ENCODE peak calls at places on chromosome 1, in seven cellular contexts. T, F, H, E, P, R and L are unnamed samples.

GRCh38 chr1:36365310-36365895 is 20.3 kb downstream of the STK40 start:
- DNase-seq in T (no peak), F (no peak), H (no peak), E (no peak), P (peak; percentile 64), R (peak; percentile 62), L (no peak)

GRCh38 chr1:245512980-245513578 is 358.3 kb downstream of the KIF26B start:
- DNase-seq in T (peak; percentile 30), F (no peak), H (no peak), E (no peak), P (no peak), R (no peak), L (peak; percentile 6)

GRCh38 chr1:226604846-226605572 is 56.4 kb downstream of the STUM start:
- DNase-seq in T (no peak), F (no peak), H (no peak), E (no peak), P (no peak), R (no peak), L (no peak)

GRCh38 chr1:201436461-201436860 is 14.9 kb upstream of the TNNI1 start:
- DNase-seq in T (no peak), F (peak; percentile 29), H (no peak), E (peak; percentile 56), P (no peak), R (no peak), L (peak; percentile 35)

GRCh38 chr1:76053021-76053420 is 21.5 kb upstream of the ST6GALNAC3 start:
- DNase-seq in T (no peak), F (no peak), H (no peak), E (no peak), P (no peak), R (no peak), L (peak; percentile 11)

GRCh38 chr1:235136111-235136510 is 7.5 kb upstream of the TOMM20 start:
- DNase-seq in T (no peak), F (no peak), H (no peak), E (no peak), P (no peak), R (no peak), L (no peak)

GRCh38 chr1:107692580-107693345 is 272.2 kb downstream of the VAV3 start:
- DNase-seq in T (no peak), F (no peak), H (no peak), E (no peak), P (no peak), R (no peak), L (no peak)

GRCh38 chr1:156106624-156107488 is 7.7 kb upstream of the LMNA start:
- DNase-seq in T (no peak), F (no peak), H (no peak), E (no peak), P (no peak), R (no peak), L (peak; percentile 50)

GRCh38 chr1:219189942-219190341 is 16.3 kb downstream of the LYPLAL1 start:
- DNase-seq in T (no peak), F (no peak), H (no peak), E (no peak), P (no peak), R (no peak), L (no peak)

GRCh38 chr1:245378352-245379144 is 223.8 kb downstream of the KIF26B start:
- DNase-seq in T (no peak), F (peak; percentile 41), H (no peak), E (no peak), P (no peak), R (no peak), L (no peak)

GRCh38 chr1:187621961-187622360 is 793.2 kb downstream of the PLA2G4A start:
- DNase-seq in T (no peak), F (no peak), H (no peak), E (no peak), P (no peak), R (no peak), L (peak; percentile 35)

GRCh38 chr1:203117611-203118575 is 9.6 kb upstream of the ADORA1 start:
- DNase-seq in T (peak; percentile 78), F (peak; percentile 52), H (no peak), E (peak; percentile 52), P (peak; percentile 73), R (peak; percentile 81), L (peak; percentile 71)

GRCh38 chr1:172976222-172977041 is 74.3 kb downstream of the TNFSF18 start:
- DNase-seq in T (no peak), F (no peak), H (no peak), E (no peak), P (no peak), R (no peak), L (peak; percentile 88)

GRCh38 chr1:26945728-26946127 is 14.5 kb downstream of the KDF1 start:
- DNase-seq in T (no peak), F (no peak), H (no peak), E (no peak), P (no peak), R (peak; percentile 21), L (no peak)

GRCh38 chr1:51776408-51776807 is 102.1 kb downstream of the NRDC start:
- DNase-seq in T (no peak), F (no peak), H (no peak), E (no peak), P (no peak), R (no peak), L (no peak)

GRCh38 chr1:181206513-181206912 is 118.0 kb downstream of the IER5 start:
- DNase-seq in T (no peak), F (no peak), H (no peak), E (no peak), P (no peak), R (peak; percentile 30), L (no peak)

GRCh38 chr1:240294566-240294965 is 202.9 kb downstream of the FMN2 start:
- DNase-seq in T (no peak), F (no peak), H (no peak), E (no peak), P (no peak), R (no peak), L (no peak)

GRCh38 chr1:161486806-161487482 is 18.3 kb upstream of the FCGR2A start:
- DNase-seq in T (no peak), F (peak; percentile 28), H (peak; percentile 65), E (peak; percentile 64), P (no peak), R (no peak), L (no peak)

GRCh38 chr1:215845224-215845902 is 278.3 kb downstream of the KCTD3 start:
- DNase-seq in T (no peak), F (peak; percentile 68), H (no peak), E (peak; percentile 16), P (no peak), R (no peak), L (peak; percentile 72)

GRCh38 chr1:108746382-108747127 is at the start of gene STXBP3:
- DNase-seq in T (peak; percentile 100), F (peak; percentile 99), H (peak; percentile 100), E (peak; percentile 96), P (peak; percentile 99), R (peak; percentile 100), L (peak; percentile 100)

GRCh38 chr1:19220080-19220846 is 10.2 kb upstream of the UBR4 start:
- DNase-seq in T (no peak), F (no peak), H (no peak), E (no peak), P (no peak), R (no peak), L (no peak)

GRCh38 chr1:184075040-184076029 is 23.8 kb downstream of the TSEN15 start:
- DNase-seq in T (peak; percentile 18), F (peak; percentile 44), H (no peak), E (peak; percentile 40), P (no peak), R (no peak), L (no peak)

GRCh38 chr1:198528376-198528775 is 12.1 kb downstream of the ATP6V1G3 start:
- DNase-seq in T (no peak), F (no peak), H (no peak), E (no peak), P (no peak), R (no peak), L (peak; percentile 6)

GRCh38 chr1:60942896-60943633 is 139.3 kb upstream of the NFIA start:
- DNase-seq in T (no peak), F (no peak), H (no peak), E (no peak), P (no peak), R (no peak), L (no peak)

GRCh38 chr1:240152611-240153297 is 61.1 kb downstream of the FMN2 start:
- DNase-seq in T (no peak), F (no peak), H (no peak), E (no peak), P (no peak), R (no peak), L (peak; percentile 58)

DNA sequence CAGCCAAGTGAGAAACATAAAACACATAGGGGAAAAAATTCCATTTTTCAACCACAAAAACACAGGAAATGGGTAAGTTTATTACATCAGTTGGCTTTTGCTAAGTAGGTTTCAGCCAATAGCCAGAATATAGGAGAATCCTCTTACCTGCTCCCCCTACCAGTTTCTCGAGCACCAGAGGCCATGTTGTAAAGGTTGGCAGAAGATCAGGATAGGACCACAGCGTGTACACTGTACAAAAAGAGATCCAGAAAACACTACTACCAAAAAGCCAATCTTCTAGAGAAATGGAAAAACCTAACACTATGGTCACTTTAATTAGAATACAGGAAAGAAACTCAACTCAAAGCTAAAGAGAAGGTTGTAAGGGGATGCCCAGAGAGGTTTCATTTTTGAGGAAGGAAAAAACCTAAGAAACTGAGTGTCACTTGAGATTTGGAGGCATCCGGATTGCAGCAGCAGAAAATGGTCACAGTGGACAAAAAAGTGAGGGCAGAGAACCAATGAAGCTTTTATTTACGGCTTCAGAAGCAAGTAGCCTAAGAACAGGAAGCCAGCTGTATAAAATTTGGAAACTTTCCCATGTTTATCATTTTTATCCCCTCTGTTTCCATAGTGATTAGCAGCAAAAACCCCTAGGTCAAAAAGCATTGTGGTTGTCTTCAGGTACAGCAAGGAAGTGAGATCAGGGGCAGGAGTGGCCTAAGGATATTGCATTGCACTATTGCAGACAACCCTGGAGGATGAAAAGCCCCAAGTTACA is 2.9 kb downstream of the EIF2D start:
- DNase-seq in T (no peak), F (no peak), H (no peak), E (no peak), P (no peak), R (no peak), L (no peak)
- H3K4me3 ChIP-seq in T (no peak overlapping the region), F (no peak overlapping the region), H (no peak overlapping the region), E (no peak overlapping the region), P (no peak overlapping the region), R (no peak overlapping the region), L (no peak overlapping the region)

DNA sequence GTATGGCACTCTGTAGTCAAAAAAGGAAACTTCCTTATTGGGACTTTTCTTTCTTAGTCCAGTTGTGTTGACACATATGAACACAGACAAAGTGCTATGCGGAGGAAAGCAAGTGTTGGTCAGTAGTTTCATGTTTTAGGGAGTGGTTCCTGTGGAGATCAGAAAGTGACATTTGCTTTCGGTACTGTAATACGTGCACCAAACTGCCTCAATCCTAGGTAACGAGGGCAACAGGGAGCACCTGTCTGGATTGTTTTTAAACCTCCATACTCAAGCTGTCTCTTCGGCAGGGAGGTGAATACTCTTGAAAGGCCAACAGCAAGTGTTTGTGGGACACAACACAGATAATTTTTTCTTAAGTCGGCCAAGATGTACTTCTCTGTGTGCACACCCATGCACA is 9.1 kb downstream of the RHOU start:
- DNase-seq in T (no peak), F (no peak), H (no peak), E (no peak), P (no peak), R (no peak), L (no peak)
- H3K36me3 ChIP-seq in T (no peaks in the 10 kb centered on the region), F (peaks cover 26% of the 10 kb centered on the region), H (no peaks in the 10 kb centered on the region), E (no peaks in the 10 kb centered on the region), P (no peaks in the 10 kb centered on the region), R (no peaks in the 10 kb centered on the region), L (no peaks in the 10 kb centered on the region)

GRCh38 chr1:38609166-38609880 is 250.2 kb downstream of the RRAGC start:
- DNase-seq in T (no peak), F (no peak), H (no peak), E (no peak), P (no peak), R (no peak), L (no peak)
- H3K9me3 ChIP-seq in T (no peaks in the 10 kb centered on the region), F (no peaks in the 10 kb centered on the region), H (no peaks in the 10 kb centered on the region), E (no peaks in the 10 kb centered on the region), P (no peaks in the 10 kb centered on the region), R (no peaks in the 10 kb centered on the region), L (no peaks in the 10 kb centered on the region)

GRCh38 chr1:224435999-224436398 is 1.4 kb upstream of the WDR26 start:
- DNase-seq in T (no peak), F (no peak), H (no peak), E (no peak), P (no peak), R (no peak), L (no peak)
- H3K4me3 ChIP-seq in T (no peak overlapping the region), F (no peak overlapping the region), H (no peak overlapping the region), E (peak overlapping the region; percentile 93), P (peak overlapping the region; percentile 93), R (no peak overlapping the region), L (peak overlapping the region; percentile 66)